ENCODE peak calls at places on chromosomes 1 and 21, in nine cellular contexts. H is GM10248, F is pancreas, Y is omental fat pad, P is ovary, U is right lobe of liver, O is esophagus muscularis mucosa, K is fibroblast of mammary gland, N is GM23338. S is an unnamed sample.

GRCh38 chr1:182377175-182377574 is 14.4 kb downstream of the GLUL start:
- DNase-seq in O (no peak), U (no peak), N (no peak), K (peak), H (no peak), F (no peak), Y (no peak), P (no peak), S (no peak)

GRCh38 chr1:97901017-97901658 is 19.7 kb downstream of the DPYD start:
- DNase-seq in O (no peak), F (no peak), U (no peak), N (no peak), K (peak), P (no peak), H (no peak), Y (no peak), S (no peak)

GRCh38 chr21:45297869-45298268 is 10.2 kb upstream of the POFUT2 start:
- DNase-seq in Y (no peak), K (no peak), P (peak), U (no peak), O (no peak), H (no peak), N (no peak), F (no peak), S (no peak)

GRCh38 chr1:171116676-171117075 is 26.0 kb downstream of the FMO3 start:
- DNase-seq in F (no peak), P (no peak), Y (no peak), N (no peak), O (no peak), H (no peak), U (no peak), K (peak), S (no peak)

GRCh38 chr21:38404134-38404533 is 94.1 kb downstream of the ERG start:
- DNase-seq in U (no peak), P (no peak), H (no peak), F (no peak), O (no peak), Y (no peak), K (no peak), N (no peak), S (no peak)

GRCh38 chr1:244904119-244904518 is 39.8 kb upstream of the HNRNPU start:
- DNase-seq in P (no peak), K (no peak), O (no peak), Y (no peak), H (no peak), F (no peak), U (no peak), N (no peak), S (no peak)

GRCh38 chr1:225137981-225138380 is 208.5 kb downstream of the DNAH14 start:
- DNase-seq in H (no peak), U (no peak), O (no peak), F (no peak), Y (no peak), K (no peak), N (no peak), P (no peak), S (no peak)

GRCh38 chr1:32918166-32918565 is 17.0 kb upstream of the TMEM54 start:
- DNase-seq in P (no peak), Y (no peak), U (no peak), H (no peak), F (no peak), K (no peak), N (no peak), O (no peak), S (no peak)

GRCh38 chr21:16570856-16571255 is 841.1 kb downstream of the USP25 start:
- DNase-seq in H (no peak), F (no peak), P (no peak), U (no peak), N (no peak), K (no peak), Y (no peak), O (no peak), S (no peak)

GRCh38 chr1:54567961-54568360 is 19.9 kb downstream of the ACOT11 start:
- DNase-seq in U (no peak), N (no peak), K (peak), O (no peak), F (no peak), P (no peak), H (no peak), Y (no peak), S (no peak)

GRCh38 chr21:41633627-41634026 is 125.7 kb upstream of the TMPRSS2 start:
- DNase-seq in O (no peak), U (no peak), N (no peak), H (no peak), P (no peak), Y (no peak), K (no peak), F (no peak), S (no peak)

GRCh38 chr21:42258150-42258884 is 39.4 kb downstream of the ABCG1 start:
- DNase-seq in H (peak), Y (peak), P (peak), O (no peak), F (peak), K (peak), U (peak), N (peak), S (peak)

GRCh38 chr1:82870332-82870731 is 1069.6 kb downstream of the ADGRL2 start:
- DNase-seq in K (no peak), U (no peak), N (no peak), F (no peak), O (no peak), H (no peak), P (no peak), Y (no peak), S (no peak)

GRCh38 chr1:59693431-59693830 is 121.3 kb upstream of the HOOK1 start:
- DNase-seq in K (no peak), N (no peak), F (no peak), P (no peak), H (no peak), U (no peak), O (peak), Y (no peak), S (no peak)

GRCh38 chr21:21631961-21632360 is 633.8 kb downstream of the NCAM2 start:
- DNase-seq in K (peak), O (no peak), N (no peak), Y (no peak), F (no peak), H (no peak), P (no peak), U (no peak), S (no peak)

GRCh38 chr1:98849969-98850636 is 154.6 kb downstream of the PLPPR5 start:
- DNase-seq in N (no peak), P (no peak), F (no peak), U (no peak), O (no peak), K (no peak), Y (no peak), H (no peak), S (no peak)

GRCh38 chr1:70426154-70427131 is 15.4 kb downstream of the CTH start:
- DNase-seq in P (no peak), H (no peak), O (no peak), K (no peak), F (no peak), U (no peak), Y (no peak), N (no peak), S (no peak)

GRCh38 chr1:215475719-215476525 is 91.2 kb upstream of the KCTD3 start:
- DNase-seq in U (no peak), O (no peak), P (no peak), N (no peak), H (no peak), Y (no peak), F (no peak), K (peak), S (no peak)

GRCh38 chr1:19055001-19055400 is 98.5 kb upstream of the IFFO2 start:
- DNase-seq in P (no peak), N (no peak), U (no peak), O (no peak), F (no peak), H (no peak), K (no peak), Y (no peak), S (no peak)

GRCh38 chr1:94633051-94633450 is 91.5 kb upstream of the F3 start:
- DNase-seq in H (no peak), P (no peak), K (peak), Y (no peak), O (no peak), U (no peak), N (no peak), F (no peak), S (no peak)

GRCh38 chr1:22143065-22143514 is at the start of gene WNT4:
- DNase-seq in U (peak), P (peak), H (peak), Y (no peak), O (no peak), N (peak), K (no peak), F (peak), S (no peak)

GRCh38 chr1:247331526-247332214 is at the start of gene ZNF496:
- DNase-seq in U (peak), N (peak), H (peak), O (no peak), Y (peak), F (peak), K (peak), P (peak), S (peak)

GRCh38 chr1:228009828-228010775 is 3.3 kb downstream of the WNT3A start:
- DNase-seq in K (no peak), N (no peak), P (no peak), Y (no peak), O (peak), H (peak), F (no peak), U (no peak), S (no peak)

GRCh38 chr1:36755313-36756230 is 272.9 kb upstream of the CSF3R start:
- DNase-seq in F (no peak), H (no peak), Y (no peak), U (no peak), O (no peak), K (no peak), P (no peak), N (no peak), S (no peak)

DNA sequence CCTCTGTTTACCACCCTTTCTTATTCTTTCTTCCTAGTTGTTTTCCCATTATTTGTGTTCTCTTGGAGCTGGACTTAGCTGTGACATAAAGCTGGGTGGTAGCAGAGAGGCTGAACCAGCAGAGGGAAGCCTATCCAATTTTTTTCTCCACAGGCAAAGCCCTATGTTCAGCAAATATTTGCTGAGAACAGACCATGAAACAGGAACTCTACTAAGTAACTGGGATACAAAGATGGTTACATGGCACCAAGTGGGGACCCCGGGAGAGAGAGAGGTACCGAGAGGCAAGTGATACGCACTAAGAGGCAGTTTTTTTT is 6.6 kb downstream of the CFAP141 start:
- DNase-seq in Y (no peak), H (no peak), N (no peak), K (no peak), F (no peak), U (no peak), P (no peak), O (no peak), S (no peak)
- TF ChIP-seq CTCF in Y (no peak), H (no peak), N (no peak), K (no peak), F (no peak), U (no peak), P (no peak), O (no peak), S (no peak)

GRCh38 chr1:147840909-147841308 is 61.7 kb upstream of the GJA8 start:
- DNase-seq in N (no peak), P (no peak), U (no peak), Y (no peak), H (peak), O (no peak), F (no peak), K (peak), S (no peak)
- TF ChIP-seq CTCF in N (peak), P (no peak), U (no peak), Y (no peak), H (no peak), O (no peak), F (no peak), K (peak), S (no peak)

GRCh38 chr1:102431253-102431652 is 434.5 kb upstream of the OLFM3 start:
- DNase-seq in H (no peak), O (no peak), Y (no peak), K (no peak), N (no peak), U (no peak), F (no peak), P (no peak), S (no peak)

GRCh38 chr1:102435483-102435882 is 438.8 kb upstream of the OLFM3 start:
- DNase-seq in Y (no peak), K (no peak), F (no peak), O (no peak), N (no peak), H (no peak), U (no peak), P (no peak), S (no peak)

DNA sequence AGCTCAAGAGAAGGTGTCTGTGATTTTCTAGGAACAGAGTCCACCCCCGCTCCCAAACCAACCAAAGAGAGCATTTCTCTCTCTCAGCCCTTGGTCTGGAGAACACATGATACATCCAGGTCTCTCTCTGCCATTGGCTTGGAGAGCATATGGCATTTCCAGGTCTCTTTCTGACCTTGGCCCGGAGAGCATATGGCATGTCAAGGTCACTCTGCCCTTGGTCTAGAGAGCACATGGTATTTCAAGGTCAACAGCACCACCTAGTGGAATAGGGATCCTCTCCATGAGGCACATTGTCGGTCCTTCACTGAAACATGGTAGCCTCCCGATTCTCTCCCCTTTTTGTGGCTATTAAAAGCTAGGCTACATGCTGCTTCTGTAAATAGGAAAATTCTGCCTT is 437.7 kb upstream of the OLFM3 start:
- DNase-seq in H (no peak), K (peak), U (no peak), F (no peak), N (peak), P (no peak), O (no peak), Y (no peak), S (no peak)
- TF ChIP-seq CTCF in H (peak), K (peak), U (peak), F (no peak), N (peak), P (no peak), O (no peak), Y (no peak), S (peak)

DNA sequence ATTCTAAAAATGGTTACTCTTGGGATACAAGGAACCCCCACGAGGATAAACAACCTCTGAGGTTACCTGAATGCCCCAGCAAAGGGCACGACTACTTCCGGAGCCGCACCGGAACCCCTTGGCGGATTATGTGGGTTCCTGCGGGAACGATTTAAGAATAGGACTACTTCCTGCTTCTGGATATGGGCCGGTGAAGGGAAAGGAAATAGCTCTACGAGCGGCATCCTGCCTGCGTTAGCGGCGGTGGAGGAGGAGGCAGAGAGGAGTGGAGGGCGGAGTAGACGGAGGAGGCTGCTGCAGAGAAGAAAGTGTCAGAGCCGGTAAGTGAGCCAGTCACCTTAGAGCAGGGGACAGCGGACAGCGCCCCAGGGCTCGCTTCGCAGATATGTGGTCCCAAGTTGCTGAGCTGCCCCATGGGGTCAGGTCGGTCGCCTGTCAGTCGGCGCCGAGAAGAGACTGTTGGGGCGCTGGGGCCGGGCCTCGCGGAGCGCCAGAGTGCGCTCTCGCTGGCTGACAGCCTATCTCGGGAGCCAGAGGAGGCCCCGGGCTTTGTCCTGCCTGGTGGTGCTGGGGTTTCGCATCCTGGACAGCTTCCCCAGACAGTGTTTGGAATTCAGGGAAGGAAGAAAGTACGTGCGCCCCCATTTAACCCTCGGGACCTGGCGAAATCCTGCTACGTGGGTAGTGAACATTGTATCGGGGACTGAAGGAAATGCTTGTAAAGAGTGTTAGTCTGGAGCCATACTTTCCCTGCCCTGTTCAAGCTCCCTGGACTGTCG is at the start of gene KLHL20:
- DNase-seq in Y (peak), O (peak), F (peak), U (peak), H (peak), K (peak), P (peak), N (peak), S (peak)
- TF ChIP-seq CTCF in Y (no peak), O (peak), F (no peak), U (no peak), H (peak), K (no peak), P (no peak), N (peak), S (no peak)

GRCh38 chr1:108570128-108570527 is 10.2 kb downstream of the EEIG2 start:
- DNase-seq in N (peak), H (peak), U (no peak), O (no peak), K (no peak), P (no peak), Y (no peak), F (no peak), S (no peak)
- TF ChIP-seq CTCF in N (peak), H (peak), U (peak), O (no peak), K (peak), P (no peak), Y (no peak), F (no peak), S (peak)

S was measured in mesothelial cell of epicardium.